ENCODE peak calls at places on chromosome 18, in seven cellular contexts. N is HAP-1; B is astrocyte of the spinal cord; S is activated CD4-positive, alpha-beta memory T cell treated with anti-CD3 and anti-CD28 coated beads, Interleukin-2, amount 10 ng/mL, durations not matched to agents 7 days and 5 days; R is T-helper 1 cell; G is HCT116; M is astrocyte. A is an unnamed sample.

GRCh38 chr18:7383336-7383980 is 152.6 kb downstream of the LRRC30 start:
- DNase-seq in R (no peak), G (no peak), M (no peak), N (no peak), S (no peak), B (no peak), A (no peak)

GRCh38 chr18:8520266-8520665 is 89.0 kb upstream of the RAB12 start:
- DNase-seq in N (no peak), G (no peak), R (no peak), S (no peak), M (no peak), B (no peak), A (no peak)

GRCh38 chr18:11955299-11956029 is 25.8 kb upstream of the IMPA2 start:
- DNase-seq in G (no peak), S (no peak), B (peak), R (no peak), N (peak), M (peak), A (peak)

GRCh38 chr18:48676756-48677368 is 138.0 kb downstream of the CTIF start:
- DNase-seq in R (peak), B (peak), M (peak), S (peak), G (no peak), N (peak), A (peak)

GRCh38 chr18:70720607-70721006 is 431.8 kb downstream of the SOCS6 start:
- DNase-seq in B (peak), R (no peak), N (no peak), G (no peak), M (no peak), S (no peak), A (no peak)

GRCh38 chr18:5993938-5994337 is 98.6 kb upstream of the TMEM200C start:
- DNase-seq in B (no peak), R (no peak), S (no peak), G (no peak), N (no peak), M (no peak), A (no peak)

GRCh38 chr18:59994357-59994756 is 94.6 kb downstream of the PMAIP1 start:
- DNase-seq in R (peak), G (peak), M (no peak), B (peak), N (no peak), S (no peak), A (peak)

GRCh38 chr18:68734311-68734710 is 19.4 kb upstream of the TMX3 start:
- DNase-seq in S (no peak), M (peak), R (no peak), G (no peak), B (peak), N (no peak), A (peak)

GRCh38 chr18:7844418-7844817 is 277.3 kb downstream of the PTPRM start:
- DNase-seq in B (no peak), N (no peak), R (no peak), M (no peak), G (no peak), S (no peak), A (no peak)

GRCh38 chr18:55577812-55578539 is 10.0 kb downstream of the TCF4 start:
- DNase-seq in G (no peak), M (no peak), R (no peak), B (no peak), S (no peak), N (no peak), A (no peak)

GRCh38 chr18:44325903-44326650 is 354.6 kb upstream of the SETBP1 start:
- DNase-seq in M (peak), S (no peak), R (no peak), N (peak), B (peak), G (no peak), A (peak)

GRCh38 chr18:78736015-78736690 is 243.5 kb upstream of the SALL3 start:
- DNase-seq in R (no peak), S (no peak), B (no peak), G (no peak), N (peak), M (no peak), A (no peak)

GRCh38 chr18:9868857-9869712 is 16.7 kb upstream of the TXNDC2 start:
- DNase-seq in B (no peak), G (no peak), N (peak), R (no peak), M (no peak), S (no peak), A (no peak)

GRCh38 chr18:11850821-11851155 is 425 bp upstream of the CHMP1B start:
- DNase-seq in M (no peak), N (no peak), S (no peak), G (no peak), B (no peak), R (no peak), A (peak)

GRCh38 chr18:61896767-61897166 is 4.0 kb upstream of the RNF152 start:
- DNase-seq in M (peak), R (no peak), N (no peak), B (peak), S (no peak), G (no peak), A (peak)

GRCh38 chr18:41128545-41128944 is 826.5 kb upstream of the PIK3C3 start:
- DNase-seq in G (no peak), N (no peak), B (peak), R (no peak), S (no peak), M (peak), A (peak)

GRCh38 chr18:62336618-62337017 is 11.5 kb downstream of the TNFRSF11A start:
- DNase-seq in G (no peak), R (no peak), M (no peak), N (no peak), S (no peak), B (no peak), A (no peak)

GRCh38 chr18:15005313-15006130 is 257.6 kb downstream of the ANKRD30B start:
- DNase-seq in G (no peak), R (no peak), B (no peak), M (no peak), N (no peak), S (no peak), A (no peak)

GRCh38 chr18:59799383-59800015 is 100.3 kb upstream of the PMAIP1 start:
- DNase-seq in N (no peak), R (no peak), G (no peak), M (no peak), B (peak), S (no peak), A (peak)

GRCh38 chr18:7871560-7872456 is 304.7 kb downstream of the PTPRM start:
- DNase-seq in S (no peak), R (no peak), B (no peak), M (no peak), N (no peak), G (no peak), A (no peak)